ENCODE peak calls at places on chromosomes 6 and 20, in ten cellular contexts. M is PC-3, F is left lung, S is IMR-90, H is breast epithelium, E is astrocyte of the spinal cord, C is GM23338, L is heart left ventricle, A is endothelial cell of umbilical vein, Z is spleen. U is an unnamed sample.

GRCh38 chr6:142731611-142732010 is 213.4 kb downstream of the HIVEP2 start:
- DNase-seq in M (no peak), F (no peak), S (no peak), H (no peak), E (no peak), C (no peak), L (no peak), A (no peak), Z (no peak), U (no peak)

GRCh38 chr20:4740774-4741431 is 19.2 kb downstream of the PRND start:
- DNase-seq in M (peak), F (no peak), S (peak), H (no peak), E (peak), C (peak), L (no peak), A (peak), Z (no peak), U (no peak)

GRCh38 chr20:47875302-47876025 is 90.2 kb upstream of the SULF2 start:
- DNase-seq in M (no peak), F (no peak), S (no peak), H (no peak), E (no peak), C (no peak), L (no peak), A (peak), Z (no peak), U (no peak)

GRCh38 chr20:61953789-61954125 is 111.9 kb downstream of the TAF4 start:
- DNase-seq in M (no peak), F (no peak), S (no peak), H (no peak), E (no peak), C (no peak), L (no peak), A (no peak), Z (no peak), U (no peak)

GRCh38 chr6:68958327-68958726 is 323.2 kb downstream of the ADGRB3 start:
- DNase-seq in M (peak), F (no peak), S (no peak), H (no peak), E (no peak), C (no peak), L (no peak), A (no peak), Z (no peak), U (no peak)

GRCh38 chr20:16580127-16580526 is 6.9 kb upstream of the KIF16B start:
- DNase-seq in M (peak), F (no peak), S (peak), H (no peak), E (peak), C (no peak), L (peak), A (no peak), Z (no peak), U (peak)

GRCh38 chr6:113854531-113855499 is 2.3 kb upstream of the MARCKS start:
- DNase-seq in M (peak), F (peak), S (peak), H (peak), E (peak), C (peak), L (peak), A (peak), Z (peak), U (peak)

GRCh38 chr6:130896249-130896648 is 69.0 kb downstream of the SMLR1 start:
- DNase-seq in M (no peak), F (no peak), S (no peak), H (peak), E (peak), C (no peak), L (no peak), A (no peak), Z (no peak), U (no peak)

GRCh38 chr6:139336488-139336887 is 38.0 kb downstream of the CITED2 start:
- DNase-seq in M (no peak), F (no peak), S (peak), H (peak), E (peak), C (no peak), L (peak), A (no peak), Z (no peak), U (no peak)

GRCh38 chr6:2254747-2255146 is 9.3 kb upstream of the GMDS start:
- DNase-seq in M (no peak), F (no peak), S (no peak), H (no peak), E (no peak), C (no peak), L (no peak), A (no peak), Z (no peak), U (no peak)

GRCh38 chr6:152748843-152749242 is 1.8 kb upstream of the VIP start:
- DNase-seq in M (peak), F (no peak), S (peak), H (no peak), E (peak), C (peak), L (no peak), A (peak), Z (no peak), U (no peak)

GRCh38 chr6:143772110-143772509 is 71.0 kb upstream of the LTV1 start:
- DNase-seq in M (no peak), F (no peak), S (no peak), H (no peak), E (no peak), C (no peak), L (no peak), A (no peak), Z (no peak), U (no peak)

GRCh38 chr20:49325981-49326380 is 48.1 kb upstream of the ZNFX1 start:
- DNase-seq in M (no peak), F (no peak), S (peak), H (no peak), E (no peak), C (no peak), L (no peak), A (no peak), Z (no peak), U (no peak)

GRCh38 chr6:153537422-153537821 is 406.3 kb upstream of the RGS17 start:
- DNase-seq in M (no peak), F (no peak), S (no peak), H (no peak), E (no peak), C (no peak), L (no peak), A (no peak), Z (no peak), U (no peak)

GRCh38 chr6:121522265-121522664 is 86.8 kb downstream of the GJA1 start:
- DNase-seq in M (peak), F (no peak), S (peak), H (no peak), E (peak), C (no peak), L (no peak), A (peak), Z (no peak), U (peak)

GRCh38 chr20:47453167-47453782 is 48.4 kb upstream of the NCOA3 start:
- DNase-seq in M (peak), F (no peak), S (peak), H (no peak), E (peak), C (no peak), L (no peak), A (peak), Z (no peak), U (peak)

GRCh38 chr6:73694711-73695411 is 1.1 kb upstream of the CD109 start:
- DNase-seq in M (peak), F (no peak), S (peak), H (no peak), E (peak), C (no peak), L (no peak), A (peak), Z (no peak), U (no peak)

GRCh38 chr6:164013480-164014208 is 599.1 kb downstream of the QKI start:
- DNase-seq in M (no peak), F (no peak), S (no peak), H (no peak), E (no peak), C (no peak), L (no peak), A (no peak), Z (no peak), U (no peak)

GRCh38 chr6:151239603-151240035 is at the start of gene AKAP12:
- DNase-seq in M (no peak), F (no peak), S (peak), H (no peak), E (no peak), C (peak), L (peak), A (no peak), Z (no peak), U (no peak)

GRCh38 chr6:151240861-151241642 is 1.3 kb downstream of the AKAP12 start:
- DNase-seq in M (peak), F (peak), S (peak), H (no peak), E (peak), C (peak), L (peak), A (peak), Z (no peak), U (no peak)

GRCh38 chr6:151240036-151240685 is 394 bp downstream of the AKAP12 start:
- DNase-seq in M (peak), F (peak), S (peak), H (peak), E (peak), C (peak), L (peak), A (peak), Z (peak), U (no peak)

GRCh38 chr6:151241853-151242252 is 2.1 kb downstream of the AKAP12 start:
- DNase-seq in M (no peak), F (no peak), S (no peak), H (no peak), E (peak), C (no peak), L (no peak), A (no peak), Z (no peak), U (no peak)

DNA sequence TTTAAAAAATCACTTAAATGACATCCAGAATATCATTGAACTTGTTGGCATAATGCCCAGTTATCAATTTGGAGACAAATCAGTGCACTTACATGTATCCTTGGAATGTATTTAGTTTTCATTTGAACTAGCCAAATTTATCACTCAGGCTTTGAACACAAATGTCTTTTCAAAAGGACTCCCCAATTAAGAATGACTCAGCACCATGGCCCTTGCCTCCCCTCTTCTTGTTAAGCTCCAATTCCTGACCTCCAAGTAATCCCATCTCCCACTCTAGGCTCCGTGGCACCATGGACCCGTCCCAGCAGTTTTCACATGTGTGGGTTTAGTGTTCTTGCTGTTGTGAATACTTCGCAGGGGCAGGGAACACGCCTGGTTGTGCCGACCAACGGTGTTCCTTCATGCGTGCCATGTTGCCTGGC is 2.7 kb downstream of the AKAP12 start:
- DNase-seq in M (no peak), F (no peak), S (no peak), H (no peak), E (peak), C (no peak), L (no peak), A (no peak), Z (no peak), U (no peak)
- H3K4me3 ChIP-seq in M (peak), F (peak), S (no peak), H (no peak), E (peak), C (peak), L (no peak), A (no peak), Z (no peak), U (no peak)

GRCh38 chr6:6384520-6384919 is 64.1 kb upstream of the F13A1 start:
- DNase-seq in M (no peak), F (no peak), S (no peak), H (no peak), E (no peak), C (peak), L (no peak), A (no peak), Z (no peak), U (no peak)

GRCh38 chr6:6376845-6377244 is 56.4 kb upstream of the F13A1 start:
- DNase-seq in M (no peak), F (no peak), S (no peak), H (no peak), E (no peak), C (no peak), L (no peak), A (no peak), Z (no peak), U (no peak)

GRCh38 chr6:6379573-6379972 is 59.1 kb upstream of the F13A1 start:
- DNase-seq in M (no peak), F (no peak), S (no peak), H (no peak), E (peak), C (no peak), L (no peak), A (no peak), Z (no peak), U (no peak)
- TF ChIP-seq CTCF in M (no peak), F (no peak), S (no peak), H (no peak), E (no peak), C (no peak), L (no peak), A (no peak), Z (no peak), U (no peak)

DNA sequence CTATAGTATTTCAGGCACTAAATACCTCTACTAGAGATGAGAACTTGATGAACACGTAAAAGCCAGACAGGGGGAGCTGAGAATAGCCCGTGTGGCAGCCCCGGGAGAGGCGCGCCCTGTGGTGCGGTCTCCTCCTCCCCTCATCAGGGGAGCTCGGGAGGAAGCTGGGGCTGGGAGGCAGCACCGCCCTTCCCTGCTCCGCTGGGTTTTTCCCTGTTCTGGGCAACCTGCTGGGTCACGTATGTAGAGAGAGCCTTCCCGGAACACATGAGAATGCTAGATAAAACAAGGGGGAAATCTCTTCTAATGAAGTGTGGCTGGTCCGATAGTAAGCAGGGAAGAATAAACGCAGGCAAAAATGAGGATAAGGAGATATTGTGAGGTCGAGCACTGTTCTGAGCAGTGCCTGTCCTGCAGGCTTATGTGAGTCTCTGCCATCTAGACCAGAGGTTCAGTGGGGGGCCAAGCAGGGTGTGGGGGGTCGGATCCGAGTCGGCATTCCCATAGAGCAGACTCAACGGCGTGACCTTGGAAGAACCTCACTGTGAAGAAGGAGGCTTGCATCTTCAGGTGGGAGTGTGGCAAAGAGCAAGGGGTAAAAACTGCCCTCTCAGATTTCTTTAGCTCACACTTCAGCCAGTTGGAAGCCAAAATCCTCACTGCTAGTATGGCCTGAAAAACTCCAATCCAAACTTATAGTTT is 13.4 kb upstream of the RPS6KA2 start:
- DNase-seq in M (no peak), F (peak), S (no peak), H (no peak), E (peak), C (peak), L (peak), A (peak), Z (peak), U (no peak)
- H3K4me3 ChIP-seq in M (no peak), F (no peak), S (no peak), H (no peak), E (no peak), C (no peak), L (peak), A (no peak), Z (no peak), U (no peak)

GRCh38 chr20:41889125-41889870 is 271.1 kb upstream of the CHD6 start:
- DNase-seq in M (peak), F (no peak), S (no peak), H (no peak), E (peak), C (peak), L (no peak), A (no peak), Z (no peak), U (no peak)
- TF ChIP-seq CTCF in M (peak), F (peak), S (no peak), H (no peak), E (peak), C (peak), L (peak), A (no peak), Z (no peak), U (no peak)

DNA sequence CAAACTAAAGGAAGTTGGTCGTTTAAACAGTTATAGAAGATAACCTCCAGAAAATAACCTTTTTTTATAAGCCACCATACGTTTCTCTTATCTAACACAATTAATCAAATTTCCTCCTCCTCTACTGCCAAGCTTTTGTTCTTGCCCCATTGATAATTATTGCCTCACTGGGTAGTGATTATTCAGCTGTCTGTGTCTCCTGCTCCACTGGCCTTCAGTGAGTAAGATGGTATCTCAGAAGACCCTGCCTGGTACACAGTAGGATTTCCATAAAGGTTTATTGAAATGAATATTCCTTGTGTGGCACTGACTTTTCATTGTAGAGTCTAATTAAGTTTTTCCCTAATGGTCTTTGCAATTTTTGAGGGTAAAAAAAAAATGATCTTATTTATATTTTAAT is 165.4 kb upstream of the SCGN start:
- DNase-seq in M (no peak), F (no peak), S (no peak), H (no peak), E (no peak), C (no peak), L (no peak), A (no peak), Z (no peak), U (no peak)
- H3K4me3 ChIP-seq in M (no peak), F (no peak), S (no peak), H (no peak), E (no peak), C (no peak), L (no peak), A (no peak), Z (no peak), U (no peak)

DNA sequence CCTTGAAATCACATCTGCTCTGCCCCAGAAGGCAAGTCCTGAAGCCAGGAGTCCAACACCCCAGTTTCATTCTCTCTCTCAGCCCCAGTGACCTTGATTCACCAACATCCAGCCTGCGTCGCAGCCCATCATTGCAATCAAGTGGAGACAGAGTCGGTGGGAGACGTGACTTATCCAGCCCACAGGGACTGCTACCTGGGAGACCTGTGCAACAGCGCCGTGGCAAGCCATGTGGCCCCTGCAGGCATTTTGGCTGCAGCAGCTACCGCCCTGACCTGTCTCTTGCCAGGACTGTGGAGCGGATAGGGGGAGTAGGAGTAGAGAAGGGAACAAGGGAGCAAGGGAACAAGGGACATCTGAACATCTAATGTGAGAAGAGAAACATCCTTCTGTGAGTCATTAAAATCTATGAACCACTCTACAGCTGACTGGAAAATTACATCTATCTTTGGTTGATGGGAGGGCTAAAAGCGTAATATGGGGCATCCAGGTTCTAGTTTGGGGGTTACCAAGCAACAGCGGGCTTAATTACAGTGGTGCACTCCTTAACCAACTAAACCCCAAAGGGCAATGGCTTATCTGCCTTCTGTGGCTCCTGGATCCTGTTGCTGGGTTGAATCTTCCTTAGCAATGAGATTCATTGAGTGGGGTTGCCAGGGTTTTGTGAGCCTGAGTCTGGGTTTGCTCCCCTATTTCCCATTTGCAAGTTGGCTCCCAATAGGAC is 2.5 kb downstream of the LY6G6D start:
- DNase-seq in M (peak), F (no peak), S (no peak), H (peak), E (no peak), C (peak), L (no peak), A (no peak), Z (no peak), U (no peak)
- TF ChIP-seq CTCF in M (peak), F (no peak), S (no peak), H (no peak), E (no peak), C (peak), L (no peak), A (no peak), Z (no peak), U (no peak)

DNA sequence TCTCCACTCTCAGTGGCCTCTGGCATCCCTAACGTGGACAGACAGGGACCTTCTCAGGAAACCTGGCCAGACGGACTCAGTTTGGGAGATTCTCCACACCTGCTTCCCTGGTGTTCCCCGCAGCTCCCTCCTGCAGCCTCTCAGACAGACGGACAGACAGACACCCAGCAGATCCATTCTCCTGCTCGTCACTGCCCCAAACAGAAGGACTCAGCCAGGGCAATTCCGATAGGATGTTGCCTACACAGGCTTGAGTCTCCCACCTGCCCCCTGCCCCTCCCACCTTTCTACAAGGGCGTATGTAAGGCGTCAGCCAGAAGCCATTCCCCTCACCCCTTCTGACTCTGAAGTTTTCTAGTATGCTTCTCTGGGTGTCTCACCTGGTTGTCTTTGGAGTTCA is 428 bp downstream of the CCM2L start:
- DNase-seq in M (no peak), F (no peak), S (no peak), H (no peak), E (no peak), C (peak), L (no peak), A (no peak), Z (peak), U (no peak)
- H3K4me3 ChIP-seq in M (no peak), F (peak), S (no peak), H (peak), E (no peak), C (peak), L (peak), A (peak), Z (peak), U (no peak)

GRCh38 chr20:9409981-9410380 is 104.4 kb upstream of the LAMP5 start:
- DNase-seq in M (peak), F (no peak), S (peak), H (no peak), E (peak), C (no peak), L (no peak), A (no peak), Z (no peak), U (peak)
- TF ChIP-seq CTCF in M (no peak), F (no peak), S (no peak), H (no peak), E (no peak), C (no peak), L (no peak), A (no peak), Z (no peak), U (no peak)

GRCh38 chr6:168648240-168648639 is 207.3 kb downstream of the SMOC2 start:
- DNase-seq in M (no peak), F (no peak), S (no peak), H (peak), E (no peak), C (no peak), L (peak), A (no peak), Z (no peak), U (no peak)
- H3K4me3 ChIP-seq in M (no peak), F (no peak), S (no peak), H (peak), E (no peak), C (no peak), L (no peak), A (no peak), Z (no peak), U (no peak)

GRCh38 chr6:111804627-111805235 is 68.5 kb downstream of the FYN start:
- DNase-seq in M (no peak), F (no peak), S (peak), H (no peak), E (peak), C (no peak), L (no peak), A (peak), Z (no peak), U (peak)
- TF ChIP-seq CTCF in M (no peak), F (no peak), S (peak), H (no peak), E (peak), C (no peak), L (no peak), A (no peak), Z (no peak), U (peak)